ENCODE peak calls at places on chromosomes 3 and 15, in six cellular contexts. T, O, K, N, P and W are unnamed samples.

GRCh38 chr3:142993958-142994442 is 7.4 kb upstream of the U2SURP start:
- DNase-seq in T (peak), O (no peak), K (peak), N (peak), P (peak), W (peak)

GRCh38 chr3:80232760-80233159 is 465.0 kb upstream of the ROBO1 start:
- DNase-seq in T (peak), O (no peak), K (peak), N (peak), P (no peak), W (peak)

GRCh38 chr3:101998256-101998926 is 149.1 kb downstream of the NFKBIZ start:
- DNase-seq in T (peak), O (no peak), K (no peak), N (peak), P (no peak), W (no peak)

GRCh38 chr15:75843618-75844610 is 667 bp downstream of the UBE2Q2 start:
- DNase-seq in T (peak), O (no peak), K (peak), N (peak), P (peak), W (peak)

GRCh38 chr15:28122038-28122949 is 23.2 kb upstream of the OCA2 start:
- DNase-seq in T (no peak), O (no peak), K (no peak), N (no peak), P (no peak), W (no peak)

GRCh38 chr15:43509002-43509922 is 8.1 kb upstream of the MAP1A start:
- DNase-seq in T (no peak), O (no peak), K (peak), N (no peak), P (no peak), W (peak)

GRCh38 chr3:76383781-76384180 is 598.4 kb upstream of the ZNF717 start:
- DNase-seq in T (no peak), O (no peak), K (no peak), N (no peak), P (no peak), W (peak)

GRCh38 chr15:99603828-99604227 is 38.0 kb downstream of the MEF2A start:
- DNase-seq in T (peak), O (no peak), K (no peak), N (no peak), P (no peak), W (no peak)

GRCh38 chr3:107977571-107977970 is 113.3 kb downstream of the CD47 start:
- DNase-seq in T (no peak), O (no peak), K (no peak), N (no peak), P (no peak), W (no peak)

GRCh38 chr15:87369269-87369668 is 887.3 kb downstream of the NTRK3 start:
- DNase-seq in T (no peak), O (no peak), K (no peak), N (peak), P (no peak), W (no peak)

GRCh38 chr3:194103475-194103874 is 32.5 kb upstream of the HES1 start:
- DNase-seq in T (no peak), O (no peak), K (no peak), N (no peak), P (no peak), W (no peak)

GRCh38 chr3:27594096-27594690 is 110.0 kb upstream of the SLC4A7 start:
- DNase-seq in T (no peak), O (no peak), K (no peak), N (no peak), P (no peak), W (no peak)

GRCh38 chr3:197428117-197428761 is 127.5 kb downstream of the BDH1 start:
- DNase-seq in T (peak), O (no peak), K (peak), N (peak), P (peak), W (peak)

GRCh38 chr15:70869346-70869745 is 15.4 kb upstream of the LARP6 start:
- DNase-seq in T (no peak), O (no peak), K (no peak), N (no peak), P (no peak), W (no peak)

GRCh38 chr3:112500621-112501020 is 1.3 kb upstream of the BTLA start:
- DNase-seq in T (peak), O (no peak), K (no peak), N (no peak), P (no peak), W (no peak)

GRCh38 chr15:43516801-43517353 is 531 bp upstream of the MAP1A start:
- DNase-seq in T (no peak), O (no peak), K (no peak), N (no peak), P (no peak), W (no peak)

GRCh38 chr3:4826237-4827100 is 152.8 kb upstream of the BHLHE40 start:
- DNase-seq in T (peak), O (no peak), K (no peak), N (peak), P (no peak), W (no peak)

GRCh38 chr15:60582370-60583036 is 103.6 kb upstream of the ICE2 start:
- DNase-seq in T (peak), O (no peak), K (peak), N (no peak), P (no peak), W (no peak)

DNA sequence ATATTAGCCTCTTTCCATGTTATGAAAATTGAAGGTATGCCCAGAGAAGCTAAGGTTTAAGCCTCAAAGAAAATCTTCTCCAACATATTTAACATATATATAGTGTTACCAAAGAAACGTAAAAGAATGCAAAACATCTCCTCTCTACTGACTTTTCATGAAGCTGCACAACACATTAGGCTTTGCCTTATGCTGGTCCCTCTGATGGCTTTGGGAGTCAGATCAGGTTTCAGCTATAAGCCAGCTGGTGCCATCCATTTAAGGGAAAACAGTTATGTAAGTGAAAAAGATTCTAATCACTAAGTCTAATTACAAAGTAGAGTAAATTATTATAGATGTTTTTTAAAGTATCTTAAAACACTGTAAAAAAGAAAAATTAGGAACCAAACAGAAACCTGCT is 410.5 kb downstream of the LSAMP start:
- DNase-seq in T (no peak), O (no peak), K (no peak), N (no peak), P (no peak), W (no peak)
- TF ChIP-seq MYC in T (no peak), O (no peak), K (no peak), N (no peak), P (no peak), W (no peak)

GRCh38 chr15:41870689-41871081 is 23.2 kb downstream of the SPTBN5 start:
- DNase-seq in T (no peak), O (no peak), K (no peak), N (no peak), P (no peak), W (no peak)
- TF ChIP-seq MYC in T (no peak), O (no peak), K (no peak), N (no peak), P (no peak), W (no peak)

DNA sequence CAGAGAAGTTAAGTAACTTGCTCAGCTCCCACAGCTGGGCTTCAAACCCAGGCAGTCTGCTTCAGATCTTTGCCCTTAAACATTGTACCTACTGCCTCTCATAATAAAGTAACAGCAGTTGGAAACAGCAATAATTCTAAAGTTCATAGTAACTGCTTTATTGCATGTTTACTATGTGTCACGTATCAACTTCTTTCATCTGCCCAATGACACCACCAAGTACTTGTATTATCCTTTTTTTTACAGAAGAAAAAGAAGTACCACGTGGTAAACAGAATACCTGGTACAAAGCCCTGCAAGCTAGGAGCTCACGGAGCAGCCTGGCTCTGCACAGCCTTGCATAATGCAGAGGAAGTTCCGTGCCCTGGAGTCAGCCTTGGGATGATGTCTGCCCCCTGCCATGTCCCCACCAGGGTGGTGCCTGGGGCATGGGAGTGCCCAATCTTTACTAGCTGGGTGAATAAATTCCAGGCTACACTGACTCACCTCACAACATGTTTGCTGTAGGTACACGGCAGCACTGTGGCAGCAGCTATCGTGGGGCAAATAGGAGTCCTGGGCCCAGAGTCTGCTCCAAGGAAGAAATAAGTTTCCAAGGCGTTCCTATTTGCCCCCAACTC is 77.2 kb downstream of the LDHAL6B start:
- DNase-seq in T (no peak), O (no peak), K (peak), N (peak), P (no peak), W (no peak)
- TF ChIP-seq MYC in T (no peak), O (no peak), K (no peak), N (peak), P (no peak), W (no peak)

GRCh38 chr3:129021140-129021551 is 20.0 kb downstream of the EFCC1 start:
- DNase-seq in T (no peak), O (no peak), K (peak), N (no peak), P (no peak), W (no peak)

GRCh38 chr3:129023909-129024308 is 22.8 kb downstream of the EFCC1 start:
- DNase-seq in T (peak), O (no peak), K (no peak), N (peak), P (no peak), W (peak)

GRCh38 chr3:129020691-129021090 is 19.6 kb downstream of the EFCC1 start:
- DNase-seq in T (no peak), O (no peak), K (no peak), N (no peak), P (no peak), W (no peak)

GRCh38 chr3:129022995-129023332 is 21.9 kb downstream of the EFCC1 start:
- DNase-seq in T (no peak), O (no peak), K (no peak), N (no peak), P (no peak), W (no peak)

GRCh38 chr3:129022114-129022994 is 21.2 kb downstream of the EFCC1 start:
- DNase-seq in T (no peak), O (no peak), K (no peak), N (no peak), P (peak), W (no peak)
- TF ChIP-seq MYC in T (no peak), O (no peak), K (no peak), N (no peak), P (no peak), W (no peak)

GRCh38 chr3:114619771-114620170 is 325.9 kb downstream of the TIGIT start:
- DNase-seq in T (no peak), O (no peak), K (no peak), N (no peak), P (no peak), W (no peak)

GRCh38 chr3:114609952-114610351 is 316.1 kb downstream of the TIGIT start:
- DNase-seq in T (no peak), O (no peak), K (no peak), N (no peak), P (no peak), W (no peak)

DNA sequence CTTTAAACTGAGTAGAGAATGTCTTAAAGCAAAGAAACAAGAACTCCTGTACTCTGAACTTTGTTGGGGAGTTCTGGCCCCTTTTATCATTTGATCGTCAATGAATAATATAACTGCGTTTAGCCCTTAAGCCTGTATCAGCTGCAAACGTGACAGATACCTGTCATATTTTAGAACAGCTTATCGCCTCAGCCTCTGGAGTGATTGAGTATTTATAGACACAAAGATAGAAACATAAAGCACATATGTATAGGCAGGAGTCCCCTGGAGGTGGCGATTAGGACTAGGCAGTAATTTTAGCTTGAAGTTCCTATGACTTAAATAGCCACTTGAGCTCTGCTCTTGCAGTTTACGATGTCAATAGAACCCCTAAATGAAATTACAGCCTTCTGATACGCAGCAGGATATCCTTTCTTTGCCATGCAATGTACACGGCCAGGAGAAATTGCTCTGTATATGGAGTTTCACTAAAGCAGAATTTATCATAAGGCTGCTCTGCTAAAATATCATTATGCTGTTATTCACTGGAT is 321.8 kb downstream of the TIGIT start:
- DNase-seq in T (no peak), O (no peak), K (no peak), N (no peak), P (no peak), W (no peak)
- TF ChIP-seq MYC in T (no peak), O (no peak), K (no peak), N (no peak), P (no peak), W (no peak)

GRCh38 chr3:186108941-186109865 is at the start of gene ETV5:
- DNase-seq in T (peak), O (peak), K (peak), N (peak), P (peak), W (peak)

GRCh38 chr3:186107148-186108105 is 1.5 kb downstream of the ETV5 start:
- DNase-seq in T (peak), O (no peak), K (peak), N (peak), P (peak), W (peak)

GRCh38 chr3:186108106-186108940 is 566 bp downstream of the ETV5 start:
- DNase-seq in T (peak), O (no peak), K (peak), N (peak), P (peak), W (peak)

GRCh38 chr3:186110975-186111974 is 2.4 kb upstream of the ETV5 start:
- DNase-seq in T (no peak), O (no peak), K (no peak), N (no peak), P (no peak), W (no peak)

DNA sequence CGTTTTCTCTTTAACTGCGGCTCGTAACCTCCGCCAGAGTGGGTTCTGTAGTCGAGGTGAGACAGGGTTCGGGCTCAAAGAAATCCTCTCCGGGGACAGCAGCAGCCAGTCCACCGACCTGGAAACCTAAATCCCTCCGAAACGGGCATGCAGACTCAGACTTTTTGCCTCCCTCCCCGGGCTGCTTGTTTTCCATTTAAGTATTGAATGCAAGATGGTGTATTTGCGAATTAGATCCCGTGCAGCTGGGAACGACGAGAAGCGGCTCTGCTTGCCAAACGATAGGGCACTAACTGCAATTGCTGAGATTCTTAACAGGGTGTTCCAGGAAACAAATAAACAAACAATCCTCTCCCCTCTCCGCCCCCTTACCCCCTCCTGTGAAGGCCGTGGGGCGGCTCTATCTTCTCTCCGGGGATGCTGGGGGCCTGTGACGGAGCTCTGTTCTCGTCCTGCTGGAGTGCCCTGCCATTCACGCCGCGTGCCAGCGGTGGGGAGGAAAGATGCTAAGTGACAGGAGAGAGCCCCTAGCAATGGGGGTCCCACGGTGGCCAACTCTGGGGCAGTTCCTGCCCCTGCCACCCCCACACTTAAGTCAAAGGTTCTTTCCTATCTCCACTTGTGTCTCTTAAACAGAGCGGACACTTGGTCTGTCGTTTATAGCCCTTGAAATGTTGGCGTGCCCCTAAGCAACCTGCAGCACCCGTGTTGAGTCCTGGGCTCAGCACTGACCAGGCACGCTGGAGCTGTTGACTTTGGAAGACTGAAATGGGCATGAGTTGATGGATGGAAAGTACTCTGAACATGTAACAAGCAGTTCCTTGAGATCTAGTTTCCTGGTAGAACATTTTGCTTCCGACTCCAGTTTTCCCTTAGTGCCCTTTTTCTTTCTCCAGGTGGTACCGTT is 1.3 kb upstream of the ETV5 start:
- DNase-seq in T (peak), O (no peak), K (no peak), N (no peak), P (peak), W (no peak)
- TF ChIP-seq MYC in T (no peak), O (no peak), K (no peak), N (no peak), P (no peak), W (no peak)